ENCODE peak calls at places on chromosome 5, in four cellular contexts. A is AG04449, S is cardiac fibroblast, L is fibroblast of the aortic adventitia. C is an unnamed sample.

GRCh38 chr5:87899109-87900100 is 369.2 kb downstream of the TMEM161B start:
- DNase-seq in A (no peak), S (peak), L (no peak), C (no peak)

GRCh38 chr5:132243366-132243977 is 14.0 kb upstream of the PDLIM4 start:
- DNase-seq in A (no peak), S (no peak), L (no peak), C (no peak)

GRCh38 chr5:63401434-63402046 is 560.7 kb downstream of the HTR1A start:
- DNase-seq in A (no peak), S (peak), L (peak), C (no peak)

GRCh38 chr5:14063691-14064090 is 79.5 kb upstream of the TRIO start:
- DNase-seq in A (no peak), S (no peak), L (no peak), C (no peak)

GRCh38 chr5:157511656-157512644 is 51.9 kb downstream of the NIPAL4 start:
- DNase-seq in A (peak), S (peak), L (peak), C (no peak)

GRCh38 chr5:6745706-6746217 is 32.5 kb downstream of the TENT4A start:
- DNase-seq in A (no peak), S (peak), L (peak), C (no peak)

GRCh38 chr5:98570010-98570409 is 203.5 kb upstream of the RGMB start:
- DNase-seq in A (no peak), S (no peak), L (peak), C (no peak)

GRCh38 chr5:66854429-66854828 is 258.2 kb downstream of the MAST4 start:
- DNase-seq in A (no peak), S (no peak), L (no peak), C (no peak)

GRCh38 chr5:167050568-167051214 is 1240.8 kb upstream of the WWC1 start:
- DNase-seq in A (no peak), S (peak), L (peak), C (no peak)

GRCh38 chr5:8826491-8826890 is 719.4 kb downstream of the SEMA5A start:
- DNase-seq in A (no peak), S (no peak), L (no peak), C (no peak)

GRCh38 chr5:174642816-174643405 is 81.5 kb upstream of the MSX2 start:
- DNase-seq in A (no peak), S (no peak), L (no peak), C (no peak)

GRCh38 chr5:168734657-168735344 is 155.6 kb upstream of the PANK3 start:
- DNase-seq in A (no peak), S (peak), L (peak), C (no peak)

GRCh38 chr5:127517110-127517479 is 345 bp upstream of the PRRC1 start:
- DNase-seq in A (no peak), S (no peak), L (no peak), C (peak)

GRCh38 chr5:42242829-42243485 is 180.3 kb upstream of the GHR start:
- DNase-seq in A (no peak), S (no peak), L (no peak), C (no peak)

GRCh38 chr5:35785601-35786085 is 71.0 kb upstream of the IL7R start:
- DNase-seq in A (no peak), S (no peak), L (no peak), C (no peak)

GRCh38 chr5:128905225-128906110 is 59.8 kb upstream of the SLC27A6 start:
- DNase-seq in A (peak), S (peak), L (peak), C (peak)

GRCh38 chr5:36177715-36178556 is 26.0 kb downstream of the SKP2 start:
- DNase-seq in A (no peak), S (peak), L (peak), C (no peak)

GRCh38 chr5:1568201-1568979 is 44.6 kb upstream of the LPCAT1 start:
- DNase-seq in A (peak), S (peak), L (peak), C (no peak)

GRCh38 chr5:133423618-133424282 is 188.6 kb downstream of the FSTL4 start:
- DNase-seq in A (no peak), S (peak), L (peak), C (peak)

GRCh38 chr5:78509884-78510769 is 138.4 kb downstream of the LHFPL2 start:
- DNase-seq in A (no peak), S (no peak), L (peak), C (no peak)
- TF ChIP-seq CTCF in A (no peak), S (no peak), L (peak), C (no peak)

GRCh38 chr5:15266265-15266664 is 233.7 kb upstream of the FBXL7 start:
- DNase-seq in A (no peak), S (no peak), L (no peak), C (no peak)

GRCh38 chr5:15266841-15267240 is 233.1 kb upstream of the FBXL7 start:
- DNase-seq in A (no peak), S (no peak), L (no peak), C (no peak)

GRCh38 chr5:15263942-15264341 is 236.0 kb upstream of the FBXL7 start:
- DNase-seq in A (no peak), S (no peak), L (no peak), C (no peak)

GRCh38 chr5:15263406-15263805 is 236.6 kb upstream of the FBXL7 start:
- DNase-seq in A (no peak), S (no peak), L (no peak), C (no peak)

GRCh38 chr5:15267966-15268365 is 232.0 kb upstream of the FBXL7 start:
- DNase-seq in A (no peak), S (no peak), L (no peak), C (no peak)
- H3K4me3 ChIP-seq in A (no peak), S (no peak), L (no peak), C (no peak)

GRCh38 chr5:170162631-170163321 is 57.1 kb downstream of the FOXI1 start:
- DNase-seq in A (no peak), S (no peak), L (no peak), C (no peak)

GRCh38 chr5:170164087-170164486 is 58.4 kb downstream of the FOXI1 start:
- DNase-seq in A (no peak), S (no peak), L (no peak), C (no peak)

GRCh38 chr5:170159947-170160346 is 54.2 kb downstream of the FOXI1 start:
- DNase-seq in A (no peak), S (no peak), L (no peak), C (no peak)

GRCh38 chr5:170159101-170159698 is 53.5 kb downstream of the FOXI1 start:
- DNase-seq in A (peak), S (peak), L (peak), C (no peak)

DNA sequence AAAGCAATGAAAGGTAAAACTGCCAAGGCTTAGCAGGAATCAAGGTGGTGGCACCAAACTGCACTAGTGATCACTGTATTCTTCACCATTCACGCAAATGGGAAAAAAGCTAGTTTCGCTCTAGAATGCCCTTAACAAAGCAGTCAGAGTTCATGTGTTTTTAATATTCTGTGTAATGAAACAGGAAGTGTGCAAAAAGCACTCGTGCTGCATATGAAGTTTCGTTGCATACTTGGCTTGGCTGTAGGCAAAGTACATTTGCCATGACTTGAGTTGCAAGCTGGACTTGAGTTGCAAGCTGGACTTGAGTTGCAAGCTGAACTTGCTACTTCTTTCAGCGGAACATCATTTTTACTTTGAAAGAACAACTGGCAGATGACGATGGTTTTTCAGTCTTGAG is 55.4 kb downstream of the FOXI1 start:
- DNase-seq in A (no peak), S (no peak), L (peak), C (no peak)
- TF ChIP-seq CTCF in A (no peak), S (no peak), L (no peak), C (no peak)

DNA sequence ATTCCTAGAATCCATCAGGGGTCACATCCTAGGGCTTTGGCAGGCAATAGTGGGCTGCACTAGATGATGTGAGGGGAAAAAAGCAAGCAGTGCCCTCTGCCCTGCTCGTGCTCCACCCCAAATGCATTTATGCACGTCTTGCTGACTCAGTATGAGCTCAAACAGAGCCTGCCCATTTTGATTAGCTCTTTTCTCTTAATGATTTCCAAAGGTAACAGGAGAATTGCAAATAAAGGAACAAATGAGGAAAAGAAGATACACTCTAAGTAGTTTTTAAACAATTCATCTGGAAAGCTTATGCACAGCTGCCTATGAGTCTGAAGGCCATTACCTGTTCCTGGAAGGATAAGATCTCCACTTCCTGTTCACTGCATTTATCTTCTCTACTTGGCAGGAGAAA is 364.2 kb downstream of the TMEM232 start:
- DNase-seq in A (no peak), S (no peak), L (no peak), C (no peak)
- H3K4me3 ChIP-seq in A (no peak), S (no peak), L (no peak), C (no peak)

GRCh38 chr5:154313360-154314017 is 123.0 kb downstream of the GALNT10 start:
- DNase-seq in A (no peak), S (no peak), L (no peak), C (no peak)
- TF ChIP-seq CTCF in A (no peak), S (no peak), L (no peak), C (no peak)

GRCh38 chr5:135040331-135041144 is 6.5 kb upstream of the PITX1 start:
- DNase-seq in A (no peak), S (no peak), L (no peak), C (no peak)

GRCh38 chr5:135038202-135038828 is 4.3 kb upstream of the PITX1 start:
- DNase-seq in A (no peak), S (no peak), L (no peak), C (no peak)

GRCh38 chr5:135039526-135040296 is 5.7 kb upstream of the PITX1 start:
- DNase-seq in A (no peak), S (no peak), L (no peak), C (no peak)

GRCh38 chr5:135037519-135038201 is 3.6 kb upstream of the PITX1 start:
- DNase-seq in A (no peak), S (no peak), L (no peak), C (no peak)

DNA sequence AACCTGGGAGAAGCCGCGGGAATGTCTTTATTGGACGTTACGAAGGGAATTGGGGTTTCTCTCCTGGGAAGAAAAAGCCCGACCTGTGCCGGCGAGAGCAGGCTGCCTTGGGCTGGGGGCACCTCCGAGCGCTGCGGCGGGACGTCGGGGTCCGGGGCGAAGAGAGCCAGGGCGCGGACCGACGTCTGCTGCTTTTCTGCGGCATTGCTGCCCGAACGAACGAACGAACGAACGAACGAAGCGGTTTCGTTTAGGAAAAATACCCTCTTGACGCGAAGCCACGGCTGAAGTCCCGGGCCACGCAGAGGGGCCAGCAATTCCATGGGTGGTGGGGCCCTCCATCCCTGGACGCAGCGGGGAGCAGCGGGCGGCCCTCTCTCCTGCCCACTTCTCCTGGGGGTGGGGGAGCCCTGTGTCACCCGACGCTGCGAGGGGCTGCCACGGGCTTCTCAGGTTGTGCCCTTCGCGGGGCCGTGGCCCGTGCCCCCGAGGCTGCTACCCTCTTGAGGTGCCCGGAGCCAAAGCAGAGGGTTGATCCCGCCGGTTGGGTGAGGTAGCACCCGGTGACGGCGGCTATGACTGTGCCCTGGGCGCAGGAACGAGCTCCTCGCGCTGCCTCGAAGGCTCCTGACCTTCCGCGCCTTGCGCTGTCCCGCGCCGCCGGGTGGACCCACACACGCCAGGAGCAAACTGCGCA is 4.9 kb upstream of the PITX1 start:
- DNase-seq in A (no peak), S (no peak), L (no peak), C (no peak)
- H3K4me3 ChIP-seq in A (peak), S (no peak), L (no peak), C (no peak)

GRCh38 chr5:110054240-110054639 is 364.5 kb downstream of the MAN2A1 start:
- DNase-seq in A (no peak), S (peak), L (peak), C (peak)
- TF ChIP-seq CTCF in A (no peak), S (peak), L (no peak), C (peak)

DNA sequence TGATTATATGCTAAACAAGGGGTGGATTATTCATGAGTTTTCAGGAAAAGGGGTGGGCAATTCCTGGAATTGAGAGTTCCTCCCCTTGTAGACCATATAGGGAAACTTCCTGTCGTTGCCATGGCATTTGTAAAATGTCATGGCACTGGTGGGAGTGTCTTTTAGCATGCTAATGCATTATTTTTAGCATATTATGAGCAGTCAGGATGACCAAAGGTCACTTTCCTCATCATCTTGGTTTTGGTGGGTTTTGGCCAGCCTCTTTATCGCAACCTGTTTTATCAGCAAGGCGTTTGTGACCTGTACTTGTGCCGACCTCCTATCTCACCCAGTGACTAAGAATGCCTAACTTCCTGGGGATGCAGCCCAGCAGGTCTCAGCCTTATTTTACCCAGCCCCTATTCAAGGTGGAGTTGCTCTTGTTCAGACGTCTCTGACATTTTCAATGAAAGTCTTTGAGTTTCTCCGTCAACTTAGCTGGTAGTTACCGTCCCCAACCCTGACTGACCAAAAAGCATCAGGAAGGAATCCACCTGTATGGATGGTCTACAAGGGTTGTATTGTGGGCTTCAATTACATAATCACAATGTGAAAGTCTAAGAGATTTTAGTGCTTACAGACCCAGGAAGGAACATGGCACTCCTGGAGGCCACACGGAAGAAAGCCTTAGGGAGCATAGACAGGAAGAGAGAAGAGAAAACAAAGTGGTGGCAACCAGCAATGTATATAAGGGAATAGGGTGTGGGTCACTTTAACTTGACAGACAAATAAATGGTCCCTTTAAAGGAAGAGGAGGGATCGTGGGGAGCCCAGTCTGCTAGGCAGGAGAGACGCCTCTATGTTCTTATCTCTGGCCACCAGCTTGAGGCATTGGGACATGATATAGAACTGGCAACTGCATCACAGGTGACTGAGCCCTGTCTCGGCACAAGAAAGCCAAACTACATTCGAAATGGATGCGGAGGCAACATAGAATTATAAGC is 80.6 kb downstream of the ALDH7A1 start:
- DNase-seq in A (no peak), S (peak), L (peak), C (no peak)
- H3K4me3 ChIP-seq in A (no peak), S (no peak), L (no peak), C (no peak)

GRCh38 chr5:151648089-151648488 is 38.6 kb downstream of the SPARC start:
- DNase-seq in A (no peak), S (no peak), L (no peak), C (no peak)

GRCh38 chr5:151647320-151647861 is 39.3 kb downstream of the SPARC start:
- DNase-seq in A (no peak), S (no peak), L (no peak), C (no peak)

GRCh38 chr5:151646334-151646733 is 40.4 kb downstream of the SPARC start:
- DNase-seq in A (no peak), S (no peak), L (no peak), C (no peak)

GRCh38 chr5:151651997-151652645 is 34.6 kb downstream of the SPARC start:
- DNase-seq in A (no peak), S (peak), L (peak), C (peak)

DNA sequence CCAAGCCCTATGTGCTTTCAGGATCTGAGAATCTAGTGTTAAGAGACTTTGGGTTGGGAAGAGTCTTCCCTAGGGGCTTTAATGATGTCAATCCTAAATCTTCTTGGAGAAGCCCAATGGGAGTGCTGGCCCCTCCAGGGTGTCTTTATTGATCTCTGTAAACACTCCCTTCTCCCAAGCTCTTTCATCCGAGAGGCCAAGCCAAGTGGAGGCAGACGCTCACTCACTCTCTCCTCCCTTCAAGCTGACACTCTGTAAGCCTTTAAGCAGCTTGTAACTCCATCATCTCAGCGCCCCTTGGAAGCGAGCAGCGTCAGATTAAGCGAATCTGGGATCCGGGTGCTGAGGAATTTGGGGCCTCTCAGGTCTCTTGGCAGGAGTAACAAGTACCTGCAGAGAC is 37.7 kb downstream of the SPARC start:
- DNase-seq in A (no peak), S (no peak), L (no peak), C (no peak)
- TF ChIP-seq CTCF in A (no peak), S (no peak), L (no peak), C (no peak)